ENCODE peak calls at places on chromosomes 1 and 21, in seven cellular contexts. One of them, this sample, is unnamed.

GRCh38 chr1:8109226-8109625 is 83.1 kb upstream of the ERRFI1 start:
- DNase-seq in progenitor cell of endocrine pancreas: no peak
- DNase-seq in kidney epithelial cell: no peak
- DNase-seq in body of pancreas: no peak
- DNase-seq in IMR-90: no peak
- DNase-seq in RWPE1: no peak
- DNase-seq in astrocyte of the cerebellum: no peak
- DNase-seq in this sample: no peak

GRCh38 chr1:209490013-209490412 is 93.5 kb upstream of the CAMK1G start:
- DNase-seq in body of pancreas: no peak
- DNase-seq in progenitor cell of endocrine pancreas: no peak
- DNase-seq in astrocyte of the cerebellum: no peak
- DNase-seq in kidney epithelial cell: no peak
- DNase-seq in IMR-90: peak
- DNase-seq in RWPE1: peak
- DNase-seq in this sample: no peak

GRCh38 chr1:181391297-181391905 is 91.9 kb upstream of the CACNA1E start:
- DNase-seq in progenitor cell of endocrine pancreas: no peak
- DNase-seq in kidney epithelial cell: no peak
- DNase-seq in RWPE1: no peak
- DNase-seq in body of pancreas: no peak
- DNase-seq in IMR-90: no peak
- DNase-seq in astrocyte of the cerebellum: no peak
- DNase-seq in this sample: no peak

GRCh38 chr1:67861856-67862516 is 28.7 kb upstream of the GNG12 start:
- DNase-seq in body of pancreas: no peak
- DNase-seq in progenitor cell of endocrine pancreas: no peak
- DNase-seq in IMR-90: peak
- DNase-seq in RWPE1: no peak
- DNase-seq in kidney epithelial cell: no peak
- DNase-seq in astrocyte of the cerebellum: no peak
- DNase-seq in this sample: no peak

GRCh38 chr21:45504516-45505415 is 37.5 kb downstream of the SLC19A1 start:
- DNase-seq in RWPE1: no peak
- DNase-seq in IMR-90: no peak
- DNase-seq in astrocyte of the cerebellum: no peak
- DNase-seq in kidney epithelial cell: no peak
- DNase-seq in progenitor cell of endocrine pancreas: no peak
- DNase-seq in body of pancreas: no peak
- DNase-seq in this sample: no peak

GRCh38 chr1:94713472-94714141 is 106.5 kb upstream of the SLC44A3 start:
- DNase-seq in body of pancreas: peak
- DNase-seq in RWPE1: peak
- DNase-seq in progenitor cell of endocrine pancreas: no peak
- DNase-seq in astrocyte of the cerebellum: peak
- DNase-seq in IMR-90: peak
- DNase-seq in kidney epithelial cell: peak
- DNase-seq in this sample: peak

GRCh38 chr21:41953831-41954653 is at the start of gene C2CD2:
- DNase-seq in astrocyte of the cerebellum: no peak
- DNase-seq in progenitor cell of endocrine pancreas: peak
- DNase-seq in RWPE1: peak
- DNase-seq in IMR-90: peak
- DNase-seq in kidney epithelial cell: no peak
- DNase-seq in body of pancreas: peak
- DNase-seq in this sample: no peak

GRCh38 chr1:35029756-35030155 is 2.0 kb downstream of the ZMYM6 start:
- DNase-seq in progenitor cell of endocrine pancreas: no peak
- DNase-seq in IMR-90: no peak
- DNase-seq in kidney epithelial cell: no peak
- DNase-seq in RWPE1: no peak
- DNase-seq in astrocyte of the cerebellum: no peak
- DNase-seq in body of pancreas: no peak
- DNase-seq in this sample: no peak

GRCh38 chr1:109659997-109660755 is 4.3 kb downstream of the GSTM4 start:
- DNase-seq in progenitor cell of endocrine pancreas: no peak
- DNase-seq in RWPE1: no peak
- DNase-seq in body of pancreas: peak
- DNase-seq in astrocyte of the cerebellum: no peak
- DNase-seq in kidney epithelial cell: peak
- DNase-seq in IMR-90: peak
- DNase-seq in this sample: no peak

GRCh38 chr1:29563092-29563491 is 326.8 kb downstream of the PTPRU start:
- DNase-seq in astrocyte of the cerebellum: no peak
- DNase-seq in body of pancreas: no peak
- DNase-seq in IMR-90: no peak
- DNase-seq in kidney epithelial cell: no peak
- DNase-seq in RWPE1: no peak
- DNase-seq in progenitor cell of endocrine pancreas: no peak
- DNase-seq in this sample: no peak

GRCh38 chr1:205680073-205680851 is at the start of gene SLC45A3:
- DNase-seq in astrocyte of the cerebellum: no peak
- DNase-seq in body of pancreas: peak
- DNase-seq in progenitor cell of endocrine pancreas: peak
- DNase-seq in RWPE1: peak
- DNase-seq in IMR-90: no peak
- DNase-seq in kidney epithelial cell: no peak
- DNase-seq in this sample: no peak

GRCh38 chr21:44765231-44766013 is 36.2 kb downstream of the UBE2G2 start:
- DNase-seq in RWPE1: peak
- DNase-seq in astrocyte of the cerebellum: no peak
- DNase-seq in progenitor cell of endocrine pancreas: no peak
- DNase-seq in IMR-90: no peak
- DNase-seq in kidney epithelial cell: no peak
- DNase-seq in body of pancreas: no peak
- DNase-seq in this sample: no peak

GRCh38 chr1:243452092-243452491 is 196.3 kb downstream of the SDCCAG8 start:
- DNase-seq in body of pancreas: no peak
- DNase-seq in progenitor cell of endocrine pancreas: no peak
- DNase-seq in kidney epithelial cell: no peak
- DNase-seq in IMR-90: no peak
- DNase-seq in RWPE1: no peak
- DNase-seq in astrocyte of the cerebellum: no peak
- DNase-seq in this sample: no peak

GRCh38 chr1:44239337-44239960 is 26.2 kb downstream of the DMAP1 start:
- DNase-seq in astrocyte of the cerebellum: no peak
- DNase-seq in IMR-90: peak
- DNase-seq in kidney epithelial cell: no peak
- DNase-seq in progenitor cell of endocrine pancreas: no peak
- DNase-seq in RWPE1: peak
- DNase-seq in body of pancreas: no peak
- DNase-seq in this sample: no peak

GRCh38 chr1:40861227-40862003 is 748 bp downstream of the CITED4 start:
- DNase-seq in RWPE1: peak
- DNase-seq in astrocyte of the cerebellum: no peak
- DNase-seq in IMR-90: peak
- DNase-seq in progenitor cell of endocrine pancreas: no peak
- DNase-seq in kidney epithelial cell: no peak
- DNase-seq in body of pancreas: peak
- DNase-seq in this sample: no peak

GRCh38 chr1:190479028-190479427 is 1.4 kb upstream of the BRINP3 start:
- DNase-seq in RWPE1: no peak
- DNase-seq in body of pancreas: no peak
- DNase-seq in IMR-90: peak
- DNase-seq in progenitor cell of endocrine pancreas: no peak
- DNase-seq in astrocyte of the cerebellum: peak
- DNase-seq in kidney epithelial cell: no peak
- DNase-seq in this sample: no peak

GRCh38 chr1:190479537-190479936 is 1.9 kb upstream of the BRINP3 start:
- DNase-seq in IMR-90: no peak
- DNase-seq in astrocyte of the cerebellum: no peak
- DNase-seq in RWPE1: no peak
- DNase-seq in kidney epithelial cell: no peak
- DNase-seq in progenitor cell of endocrine pancreas: no peak
- DNase-seq in body of pancreas: no peak
- DNase-seq in this sample: no peak

GRCh38 chr1:190475394-190476250 is 2.0 kb downstream of the BRINP3 start:
- DNase-seq in IMR-90: peak
- DNase-seq in progenitor cell of endocrine pancreas: no peak
- DNase-seq in RWPE1: no peak
- DNase-seq in astrocyte of the cerebellum: no peak
- DNase-seq in body of pancreas: peak
- DNase-seq in kidney epithelial cell: no peak
- DNase-seq in this sample: no peak

GRCh38 chr1:190477687-190478192 is at the start of gene BRINP3:
- DNase-seq in progenitor cell of endocrine pancreas: no peak
- DNase-seq in body of pancreas: no peak
- DNase-seq in IMR-90: peak
- DNase-seq in kidney epithelial cell: no peak
- DNase-seq in astrocyte of the cerebellum: no peak
- DNase-seq in RWPE1: no peak
- DNase-seq in this sample: no peak

DNA sequence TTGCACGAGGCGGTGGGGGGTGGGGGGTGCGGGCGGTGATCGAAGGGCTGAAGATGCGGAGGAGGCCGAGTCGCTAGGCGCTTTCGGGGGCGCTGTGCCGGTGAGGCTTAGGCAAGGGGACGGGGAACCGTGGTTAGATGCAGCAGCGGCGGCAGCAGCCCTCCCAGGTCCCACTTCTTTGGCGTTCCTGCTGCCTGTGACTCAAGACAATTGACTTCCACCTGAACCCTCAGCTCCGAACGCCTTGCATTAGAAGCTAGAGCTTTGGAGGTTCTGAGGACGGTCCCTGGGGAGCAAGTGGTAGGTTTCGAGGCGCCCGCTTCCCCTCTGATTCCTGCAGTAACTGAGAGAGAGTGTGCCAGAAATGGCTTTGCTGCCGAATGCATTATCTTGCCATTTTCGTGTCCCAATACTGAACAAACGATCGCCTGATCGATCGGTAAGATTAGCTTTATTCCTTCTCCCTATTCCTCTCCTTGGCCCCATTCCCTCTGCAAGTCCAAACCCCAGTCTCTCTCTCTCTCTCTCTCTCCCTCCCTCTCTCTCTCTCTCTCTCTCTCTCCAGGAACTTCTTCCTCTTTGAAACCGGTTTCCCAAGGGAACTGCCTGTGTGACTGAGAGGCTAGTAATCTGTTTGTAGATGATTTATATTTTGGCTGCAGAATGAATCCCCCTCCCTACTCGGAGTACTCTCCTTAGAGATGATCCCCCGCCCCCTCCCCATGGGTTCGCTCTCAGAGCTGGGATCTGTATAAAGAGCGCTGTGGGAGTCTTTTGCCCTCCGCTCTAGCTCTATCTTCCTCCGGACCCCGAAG is 736 bp upstream of the BRINP3 start:
- DNase-seq in astrocyte of the cerebellum: no peak
- DNase-seq in RWPE1: peak
- DNase-seq in kidney epithelial cell: no peak
- DNase-seq in IMR-90: peak
- DNase-seq in progenitor cell of endocrine pancreas: no peak
- DNase-seq in body of pancreas: peak
- DNase-seq in this sample: no peak
- TF ChIP-seq CTCF in astrocyte of the cerebellum: no peak
- TF ChIP-seq CTCF in RWPE1: no peak
- TF ChIP-seq CTCF in kidney epithelial cell: peak
- TF ChIP-seq CTCF in IMR-90: no peak
- TF ChIP-seq CTCF in progenitor cell of endocrine pancreas: no peak
- TF ChIP-seq CTCF in body of pancreas: no peak
- TF ChIP-seq CTCF in this sample: no peak

DNA sequence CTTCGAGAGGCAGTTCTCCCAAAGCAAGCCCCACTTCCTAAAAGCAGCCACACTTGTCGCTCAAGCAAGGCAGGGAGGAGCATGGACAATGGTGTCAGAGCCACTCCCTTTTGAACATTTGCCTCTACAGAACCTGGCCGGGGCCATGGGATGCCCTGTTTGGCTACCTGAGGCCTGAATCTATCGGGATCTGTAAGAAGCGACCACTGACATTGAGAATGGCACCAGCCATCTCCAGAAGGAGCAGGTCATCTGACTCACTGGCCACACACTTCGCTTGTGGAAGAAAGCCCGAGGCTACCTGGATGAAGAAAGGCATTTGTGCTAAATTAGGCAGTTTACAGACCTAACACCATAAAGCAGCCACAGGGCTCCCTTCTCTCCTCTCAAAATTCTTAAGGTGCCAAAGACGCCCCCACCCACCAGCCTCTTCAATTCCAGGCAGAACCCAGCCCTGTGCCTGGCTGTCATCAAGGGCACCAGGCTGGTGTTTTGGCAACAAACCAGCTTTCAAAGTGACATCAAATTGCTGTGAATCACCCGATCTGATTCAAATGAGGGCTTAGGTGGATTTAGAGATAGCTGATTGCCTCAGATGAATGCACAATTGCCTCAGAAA is 104.8 kb downstream of the ETS2 start:
- DNase-seq in body of pancreas: no peak
- DNase-seq in kidney epithelial cell: no peak
- DNase-seq in RWPE1: peak
- DNase-seq in IMR-90: no peak
- DNase-seq in astrocyte of the cerebellum: no peak
- DNase-seq in progenitor cell of endocrine pancreas: no peak
- DNase-seq in this sample: no peak
- TF ChIP-seq CTCF in body of pancreas: no peak
- TF ChIP-seq CTCF in kidney epithelial cell: no peak
- TF ChIP-seq CTCF in RWPE1: no peak
- TF ChIP-seq CTCF in IMR-90: no peak
- TF ChIP-seq CTCF in astrocyte of the cerebellum: no peak
- TF ChIP-seq CTCF in progenitor cell of endocrine pancreas: no peak
- TF ChIP-seq CTCF in this sample: no peak

DNA sequence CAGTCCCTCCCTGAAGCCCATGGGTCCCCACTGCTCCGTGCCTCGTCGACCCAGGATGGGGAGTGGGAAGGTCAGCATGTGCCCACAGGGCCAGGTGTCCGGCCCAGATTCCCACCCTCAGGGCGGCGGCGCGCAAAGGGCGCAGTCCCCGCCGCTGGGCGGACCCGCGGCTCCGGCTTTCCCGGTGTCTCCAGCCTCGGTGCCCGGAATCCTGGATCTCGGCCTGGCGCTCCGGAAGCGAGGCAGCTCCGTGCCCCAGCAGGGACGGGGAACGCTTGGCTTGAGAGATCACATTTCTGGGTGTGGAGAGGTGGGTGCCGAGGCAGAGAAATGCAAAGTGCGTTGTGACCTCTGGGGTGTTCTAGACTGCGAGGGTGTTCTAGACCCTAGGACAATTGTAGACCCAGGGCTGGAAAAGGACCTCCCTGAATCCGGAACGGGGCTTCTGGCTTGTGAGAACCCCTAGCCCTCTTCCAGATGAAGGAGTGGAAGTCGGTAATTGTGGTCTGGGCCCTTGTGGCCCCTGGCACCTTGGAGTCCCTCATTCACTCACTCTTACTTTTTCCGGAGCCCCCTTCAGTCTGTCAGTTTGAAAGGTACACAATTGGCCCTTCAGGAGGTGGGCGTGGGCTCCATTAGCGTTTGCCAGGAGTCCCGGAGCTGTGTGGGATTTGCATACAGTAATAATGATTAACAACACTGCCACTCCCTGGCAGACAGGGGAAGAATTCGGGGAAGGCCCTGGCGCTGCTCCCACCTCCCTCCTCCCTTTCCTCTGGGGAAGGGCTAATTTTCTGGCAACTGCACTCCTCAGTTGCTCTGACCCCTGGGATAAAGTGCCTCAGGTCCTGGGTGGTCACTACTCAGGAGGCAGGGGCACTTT is 1.7 kb upstream of the KCND3 start:
- DNase-seq in progenitor cell of endocrine pancreas: peak
- DNase-seq in body of pancreas: peak
- DNase-seq in kidney epithelial cell: no peak
- DNase-seq in RWPE1: peak
- DNase-seq in astrocyte of the cerebellum: no peak
- DNase-seq in IMR-90: no peak
- DNase-seq in this sample: no peak
- TF ChIP-seq CTCF in progenitor cell of endocrine pancreas: no peak
- TF ChIP-seq CTCF in body of pancreas: peak
- TF ChIP-seq CTCF in kidney epithelial cell: no peak
- TF ChIP-seq CTCF in RWPE1: peak
- TF ChIP-seq CTCF in astrocyte of the cerebellum: peak
- TF ChIP-seq CTCF in IMR-90: peak
- TF ChIP-seq CTCF in this sample: peak

GRCh38 chr1:15803380-15803779 is 4.1 kb downstream of the UQCRHL start:
- DNase-seq in body of pancreas: peak
- DNase-seq in astrocyte of the cerebellum: no peak
- DNase-seq in IMR-90: peak
- DNase-seq in kidney epithelial cell: no peak
- DNase-seq in progenitor cell of endocrine pancreas: no peak
- DNase-seq in RWPE1: no peak
- DNase-seq in this sample: no peak
- TF ChIP-seq CTCF in body of pancreas: peak
- TF ChIP-seq CTCF in astrocyte of the cerebellum: peak
- TF ChIP-seq CTCF in IMR-90: peak
- TF ChIP-seq CTCF in kidney epithelial cell: peak
- TF ChIP-seq CTCF in progenitor cell of endocrine pancreas: peak
- TF ChIP-seq CTCF in RWPE1: no peak
- TF ChIP-seq CTCF in this sample: peak

This sample was measured in AG09319.